ENCODE peak calls at places on chromosomes 4 and X, in ten cellular contexts. M, C, A, Y, G, S, H, J, K and E are unnamed samples.

GRCh38 chrX:107935200-107935599 is 47.0 kb downstream of the TEX13B start:
- DNase-seq in M (no peak), C (no peak), A (no peak), Y (peak), G (no peak), S (peak), H (no peak), J (no peak), K (no peak), E (no peak)

GRCh38 chr4:128630881-128631280 is 178.6 kb upstream of the JADE1 start:
- DNase-seq in M (no peak), C (no peak), A (no peak), Y (no peak), G (no peak), S (peak), H (no peak), J (no peak), K (no peak), E (no peak)

GRCh38 chr4:118112647-118113046 is 78.4 kb downstream of the NDST3 start:
- DNase-seq in M (no peak), C (no peak), A (no peak), Y (no peak), G (no peak), S (no peak), H (no peak), J (no peak), K (no peak), E (no peak)

GRCh38 chrX:14886252-14886651 is 13.0 kb downstream of the MOSPD2 start:
- DNase-seq in M (no peak), C (no peak), A (no peak), Y (no peak), G (no peak), S (no peak), H (no peak), J (no peak), K (no peak), E (no peak)

GRCh38 chr4:94763005-94763404 is 5.2 kb downstream of the BMPR1B start:
- DNase-seq in M (no peak), C (no peak), A (no peak), Y (no peak), G (no peak), S (no peak), H (no peak), J (no peak), K (no peak), E (no peak)

GRCh38 chrX:94524867-94525266 is 850.9 kb downstream of the FAM133A start:
- DNase-seq in M (no peak), C (no peak), A (no peak), Y (peak), G (no peak), S (no peak), H (no peak), J (no peak), K (no peak), E (peak)

GRCh38 chrX:50470103-50471031 is at the start of gene DGKK:
- DNase-seq in M (no peak), C (no peak), A (no peak), Y (no peak), G (peak), S (no peak), H (no peak), J (no peak), K (peak), E (no peak)

GRCh38 chr4:54784188-54784671 is 126.5 kb downstream of the KIT start:
- DNase-seq in M (peak), C (no peak), A (no peak), Y (no peak), G (peak), S (peak), H (no peak), J (no peak), K (peak), E (no peak)

GRCh38 chr4:156113138-156113537 is 159.5 kb upstream of the CTSO start:
- DNase-seq in M (no peak), C (no peak), A (no peak), Y (peak), G (no peak), S (peak), H (no peak), J (no peak), K (no peak), E (peak)

GRCh38 chr4:153440475-153440874 is 25.7 kb upstream of the TMEM131L start:
- DNase-seq in M (no peak), C (peak), A (no peak), Y (no peak), G (no peak), S (no peak), H (no peak), J (no peak), K (no peak), E (peak)

GRCh38 chrX:148223361-148223760 is 242.2 kb downstream of the FMR1NB start:
- DNase-seq in M (no peak), C (no peak), A (no peak), Y (no peak), G (no peak), S (no peak), H (no peak), J (no peak), K (no peak), E (no peak)

GRCh38 chr4:5980436-5981155 is 37.6 kb downstream of the C4orf50 start:
- DNase-seq in M (no peak), C (no peak), A (no peak), Y (no peak), G (peak), S (peak), H (no peak), J (no peak), K (no peak), E (no peak)